ENCODE peak calls at places on chromosomes 5 and 9, in five cellular contexts. J is BJ, I is esophagus squamous epithelium, A is AG10803, M is tibial artery. N is an unnamed sample.

GRCh38 chr9:134686896-134687295 is 45.3 kb downstream of the COL5A1 start:
- DNase-seq in A (no peak), I (no peak), M (peak; percentile 52), J (no peak), N (no peak)

GRCh38 chr5:170151105-170151831 is 45.6 kb downstream of the FOXI1 start:
- DNase-seq in J (no peak), A (peak; percentile 89), M (no peak), I (no peak), N (peak; percentile 91)

GRCh38 chr5:80978772-80979317 is 18.7 kb downstream of the RASGRF2 start:
- DNase-seq in I (no peak), A (no peak), M (no peak), J (no peak), N (no peak)

GRCh38 chr9:131405429-131405828 is 11.5 kb downstream of the PRRC2B start:
- DNase-seq in J (no peak), I (no peak), M (no peak), A (peak; percentile 80), N (no peak)

GRCh38 chr5:20572560-20572959 is 584.6 kb upstream of the CDH18 start:
- DNase-seq in M (no peak), A (no peak), I (no peak), J (no peak), N (peak; percentile 79)

GRCh38 chr5:670396-671270 is 22.5 kb downstream of the TPPP start:
- DNase-seq in M (peak; percentile 63), I (no peak), J (no peak), A (no peak), N (no peak)

GRCh38 chr5:25028994-25029393 is 384.2 kb upstream of the CDH10 start:
- DNase-seq in J (no peak), I (no peak), A (no peak), M (no peak), N (no peak)

GRCh38 chr5:129977810-129978209 is 73.5 kb downstream of the CHSY3 start:
- DNase-seq in A (no peak), I (no peak), M (no peak), J (no peak), N (no peak)

GRCh38 chr9:110156902-110157301 is 51.1 kb downstream of the C9orf152 start:
- DNase-seq in J (peak; percentile 59), I (no peak), A (peak; percentile 95), M (no peak), N (no peak)

GRCh38 chr5:60519372-60519771 is 180.6 kb downstream of the DEPDC1B start:
- DNase-seq in M (no peak), J (no peak), A (no peak), I (no peak), N (no peak)
- H3K4me3 ChIP-seq in M (no peak overlapping the region), J (no peak overlapping the region), A (no peak overlapping the region), I (no peak overlapping the region), N (no peak overlapping the region)

GRCh38 chr5:77015938-77016569 is 14.2 kb upstream of the AGGF1 start:
- DNase-seq in I (no peak), J (peak; percentile 4), M (no peak), A (peak; percentile 56), N (peak; percentile 66)
- TF ChIP-seq CTCF in I (peak; percentile 36), J (peak; percentile 17), M (peak; percentile 18), A (peak; percentile 50), N (peak; percentile 38)

GRCh38 chr5:68534131-68534940 is 318.8 kb downstream of the PIK3R1 start:
- DNase-seq in J (no peak), A (peak; percentile 58), M (peak; percentile 78), I (no peak), N (no peak)
- H3K4me3 ChIP-seq in J (no peak overlapping the region), A (peak overlapping the region; percentile 9), M (peak overlapping the region; percentile 41), I (no peak overlapping the region), N (no peak overlapping the region)

DNA sequence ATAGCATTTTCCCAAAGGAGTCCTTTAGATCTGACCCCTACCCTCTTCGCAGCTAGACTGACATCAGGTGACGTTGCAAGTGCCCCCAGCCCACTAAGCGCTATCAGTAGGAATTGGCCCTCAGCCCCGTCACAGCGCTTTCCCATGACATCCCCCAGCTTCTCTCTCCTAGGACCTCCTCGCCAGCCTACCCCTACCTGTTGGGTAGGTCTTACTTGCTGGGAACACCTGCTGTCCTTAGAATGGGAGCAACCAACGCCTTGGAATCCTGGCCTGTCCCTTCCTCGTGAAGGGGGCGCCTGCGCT is 589 bp upstream of the PIP5K1B start:
- DNase-seq in A (no peak), J (no peak), M (no peak), I (no peak), N (no peak)
- TF ChIP-seq CTCF in A (no peak), J (no peak), M (no peak), I (no peak), N (no peak)

GRCh38 chr5:160198886-160199409 is 30.4 kb upstream of the FABP6 start:
- DNase-seq in J (no peak), A (no peak), I (no peak), M (no peak), N (no peak)
- H3K4me3 ChIP-seq in J (no peak overlapping the region), A (peak overlapping the region; percentile 36), I (no peak overlapping the region), M (peak overlapping the region; percentile 52), N (no peak overlapping the region)

GRCh38 chr9:21060919-21061561 is 16.7 kb downstream of the IFNB1 start:
- DNase-seq in I (no peak), J (peak; percentile 73), A (peak; percentile 77), M (no peak), N (no peak)
- TF ChIP-seq CTCF in I (no peak), J (peak; percentile 35), A (peak; percentile 38), M (no peak), N (no peak)

GRCh38 chr5:133723651-133724366 is 111.5 kb upstream of the FSTL4 start:
- DNase-seq in M (peak; percentile 28), A (no peak), J (no peak), I (no peak), N (no peak)

GRCh38 chr5:133718457-133718856 is 106.1 kb upstream of the FSTL4 start:
- DNase-seq in I (no peak), J (no peak), A (no peak), M (no peak), N (no peak)

GRCh38 chr5:133727636-133728035 is 115.3 kb upstream of the FSTL4 start:
- DNase-seq in M (no peak), J (no peak), I (no peak), A (no peak), N (no peak)

GRCh38 chr5:133721365-133721764 is 109.0 kb upstream of the FSTL4 start:
- DNase-seq in I (no peak), J (no peak), M (no peak), A (no peak), N (no peak)

GRCh38 chr5:133723126-133723525 is 110.8 kb upstream of the FSTL4 start:
- DNase-seq in I (no peak), M (peak; percentile 12), J (no peak), A (no peak), N (no peak)
- H3K4me3 ChIP-seq in I (no peak overlapping the region), M (no peak overlapping the region), J (no peak overlapping the region), A (no peak overlapping the region), N (no peak overlapping the region)

DNA sequence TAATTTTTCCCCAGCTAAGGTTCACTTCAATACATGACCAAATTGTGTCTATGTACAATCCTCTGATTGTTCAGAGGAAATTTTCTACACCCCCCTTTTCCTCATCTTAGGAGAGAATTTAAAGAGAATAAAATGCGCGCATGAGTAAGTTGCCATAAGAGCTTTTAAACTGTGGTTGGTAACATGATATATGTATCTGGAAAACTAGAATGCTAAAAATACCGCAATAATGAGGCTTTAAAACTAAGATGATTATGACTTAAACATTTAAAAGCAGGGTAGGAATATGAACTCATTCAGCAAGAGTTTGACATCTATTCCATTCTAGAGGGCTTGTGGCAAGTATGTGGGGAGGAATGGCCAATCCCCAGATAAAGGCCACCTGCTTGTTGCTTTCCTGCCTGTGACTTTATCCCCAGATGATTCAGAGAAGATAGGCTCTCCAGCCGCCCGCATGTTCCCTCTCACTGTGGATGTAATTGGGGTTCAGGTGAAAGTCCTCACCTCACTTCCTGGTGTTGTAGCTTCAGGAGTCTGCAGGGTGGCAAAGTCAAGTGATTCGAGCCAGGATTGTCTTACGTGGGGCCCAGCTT is 26.5 kb upstream of the BASP1 start:
- DNase-seq in A (no peak), I (no peak), M (no peak), J (no peak), N (no peak)
- TF ChIP-seq CTCF in A (no peak), I (no peak), M (no peak), J (no peak), N (no peak)

DNA sequence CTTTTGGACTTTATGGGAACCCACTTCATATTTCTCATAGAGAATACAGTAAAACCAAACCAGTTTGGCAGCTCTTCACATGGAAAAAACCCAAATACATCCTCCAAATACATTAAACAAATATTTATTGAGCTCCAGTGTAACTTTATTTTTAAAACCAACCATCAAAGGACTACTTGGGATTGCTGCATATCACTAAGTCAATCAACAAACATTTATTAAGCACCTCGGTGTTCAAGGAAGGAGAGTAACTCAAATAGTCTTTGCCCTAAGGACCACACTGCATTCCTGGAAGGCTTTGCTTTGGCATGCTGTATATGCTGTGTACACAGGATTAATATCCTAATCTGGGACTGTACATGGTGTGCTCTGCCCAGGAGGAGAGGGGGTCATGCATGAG is 11.2 kb downstream of the VDAC1 start:
- DNase-seq in M (no peak), A (no peak), I (no peak), J (no peak), N (no peak)
- H3K4me3 ChIP-seq in M (no peak overlapping the region), A (no peak overlapping the region), I (no peak overlapping the region), J (no peak overlapping the region), N (no peak overlapping the region)